ENCODE peak calls at places on chromosomes 4 and X, in seven cellular contexts. One of them, this sample, is unnamed.

GRCh38 chrX:149682956-149683947 is 28.6 kb upstream of the MAGEA11 start:
- DNase-seq in SJSA1: peak
- DNase-seq in dorsolateral prefrontal cortex: no peak
- DNase-seq in adipocyte: no peak
- DNase-seq in right cardiac atrium: no peak
- DNase-seq in Peyer's patch: no peak
- DNase-seq in lower leg skin: no peak
- DNase-seq in this sample: no peak

GRCh38 chr4:41693629-41694028 is 54.9 kb downstream of the PHOX2B start:
- DNase-seq in dorsolateral prefrontal cortex: no peak
- DNase-seq in adipocyte: peak
- DNase-seq in right cardiac atrium: no peak
- DNase-seq in SJSA1: peak
- DNase-seq in Peyer's patch: no peak
- DNase-seq in lower leg skin: no peak
- DNase-seq in this sample: no peak

GRCh38 chr4:53717064-53717549 is 125.8 kb upstream of the LNX1 start:
- DNase-seq in right cardiac atrium: no peak
- DNase-seq in dorsolateral prefrontal cortex: no peak
- DNase-seq in lower leg skin: no peak
- DNase-seq in adipocyte: no peak
- DNase-seq in Peyer's patch: no peak
- DNase-seq in SJSA1: no peak
- DNase-seq in this sample: no peak

GRCh38 chrX:105882581-105883275 is 60.4 kb downstream of the NRK start:
- DNase-seq in SJSA1: no peak
- DNase-seq in dorsolateral prefrontal cortex: no peak
- DNase-seq in Peyer's patch: no peak
- DNase-seq in right cardiac atrium: no peak
- DNase-seq in adipocyte: peak
- DNase-seq in lower leg skin: no peak
- DNase-seq in this sample: no peak

GRCh38 chr4:8525383-8526120 is 54.6 kb upstream of the GPR78 start:
- DNase-seq in dorsolateral prefrontal cortex: no peak
- DNase-seq in lower leg skin: no peak
- DNase-seq in adipocyte: peak
- DNase-seq in right cardiac atrium: no peak
- DNase-seq in SJSA1: peak
- DNase-seq in Peyer's patch: no peak
- DNase-seq in this sample: no peak

GRCh38 chrX:133350751-133351150 is 64.5 kb downstream of the GPC4 start:
- DNase-seq in adipocyte: peak
- DNase-seq in right cardiac atrium: peak
- DNase-seq in Peyer's patch: peak
- DNase-seq in SJSA1: no peak
- DNase-seq in dorsolateral prefrontal cortex: no peak
- DNase-seq in lower leg skin: peak
- DNase-seq in this sample: peak

GRCh38 chr4:186693159-186693815 is 30.4 kb downstream of the FAT1 start:
- DNase-seq in SJSA1: peak
- DNase-seq in lower leg skin: peak
- DNase-seq in Peyer's patch: peak
- DNase-seq in adipocyte: peak
- DNase-seq in dorsolateral prefrontal cortex: no peak
- DNase-seq in right cardiac atrium: peak
- DNase-seq in this sample: peak

GRCh38 chr4:38364383-38364963 is 299.5 kb upstream of the KLF3 start:
- DNase-seq in SJSA1: no peak
- DNase-seq in lower leg skin: no peak
- DNase-seq in dorsolateral prefrontal cortex: no peak
- DNase-seq in Peyer's patch: no peak
- DNase-seq in adipocyte: no peak
- DNase-seq in right cardiac atrium: no peak
- DNase-seq in this sample: no peak

GRCh38 chr4:26533685-26534084 is 43.4 kb upstream of the CCKAR start:
- DNase-seq in Peyer's patch: no peak
- DNase-seq in dorsolateral prefrontal cortex: no peak
- DNase-seq in adipocyte: no peak
- DNase-seq in SJSA1: no peak
- DNase-seq in right cardiac atrium: no peak
- DNase-seq in lower leg skin: no peak
- DNase-seq in this sample: no peak

GRCh38 chrX:1533083-1533482 is 3.9 kb downstream of the P2RY8 start:
- DNase-seq in lower leg skin: no peak
- DNase-seq in SJSA1: no peak
- DNase-seq in Peyer's patch: no peak
- DNase-seq in right cardiac atrium: no peak
- DNase-seq in dorsolateral prefrontal cortex: no peak
- DNase-seq in adipocyte: no peak
- DNase-seq in this sample: no peak

GRCh38 chrX:1537031-1537715 is at the start of gene P2RY8:
- DNase-seq in right cardiac atrium: peak
- DNase-seq in lower leg skin: peak
- DNase-seq in SJSA1: no peak
- DNase-seq in Peyer's patch: peak
- DNase-seq in adipocyte: peak
- DNase-seq in dorsolateral prefrontal cortex: no peak
- DNase-seq in this sample: peak

GRCh38 chrX:1536712-1537030 is 314 bp downstream of the P2RY8 start:
- DNase-seq in adipocyte: no peak
- DNase-seq in right cardiac atrium: no peak
- DNase-seq in dorsolateral prefrontal cortex: no peak
- DNase-seq in SJSA1: no peak
- DNase-seq in Peyer's patch: no peak
- DNase-seq in lower leg skin: no peak
- DNase-seq in this sample: no peak

GRCh38 chrX:1534321-1535168 is 2.4 kb downstream of the P2RY8 start:
- DNase-seq in dorsolateral prefrontal cortex: no peak
- DNase-seq in lower leg skin: peak
- DNase-seq in Peyer's patch: peak
- DNase-seq in right cardiac atrium: no peak
- DNase-seq in adipocyte: no peak
- DNase-seq in SJSA1: no peak
- DNase-seq in this sample: no peak

DNA sequence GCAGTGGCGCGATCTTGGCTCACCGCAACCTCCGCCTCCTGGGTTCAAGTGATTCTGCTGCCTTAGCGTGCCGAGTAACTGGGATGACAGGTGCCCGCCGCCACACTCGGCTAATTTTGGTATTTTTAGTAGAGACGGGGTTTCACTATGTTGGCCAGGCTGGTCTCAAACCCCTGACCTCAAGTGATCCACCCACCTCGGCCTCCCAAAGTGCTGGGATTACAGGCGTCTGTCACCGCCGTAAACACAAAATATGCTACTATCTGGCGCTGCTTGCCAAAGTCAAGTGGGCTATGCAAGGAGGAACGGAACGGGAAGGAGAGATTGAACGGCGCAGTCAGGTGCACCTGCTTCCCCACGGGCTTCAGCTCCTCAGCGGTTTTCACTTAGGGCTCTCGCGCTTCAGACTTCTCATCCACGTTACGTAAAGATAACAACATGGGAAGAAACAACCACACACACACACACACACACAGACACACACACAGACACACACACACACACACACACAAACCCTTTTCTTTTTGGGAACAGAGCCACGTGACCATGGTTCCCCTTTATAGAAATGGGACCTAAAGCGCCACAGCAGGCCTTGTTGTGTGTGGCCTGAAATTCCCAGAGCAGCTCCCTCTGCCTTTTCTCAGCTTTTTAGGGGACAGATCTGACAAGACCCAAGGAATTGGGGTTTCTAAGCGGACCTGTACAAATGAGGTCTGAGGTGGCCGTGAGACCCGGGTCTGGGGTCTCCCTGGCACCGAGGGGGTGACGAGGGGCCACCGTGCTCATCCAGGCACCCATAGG is 1.5 kb downstream of the P2RY8 start:
- DNase-seq in Peyer's patch: peak
- DNase-seq in right cardiac atrium: no peak
- DNase-seq in dorsolateral prefrontal cortex: no peak
- DNase-seq in lower leg skin: peak
- DNase-seq in adipocyte: no peak
- DNase-seq in SJSA1: no peak
- DNase-seq in this sample: no peak
- H3K4me3 ChIP-seq in Peyer's patch: peak
- H3K4me3 ChIP-seq in right cardiac atrium: peak
- H3K4me3 ChIP-seq in dorsolateral prefrontal cortex: no peak
- H3K4me3 ChIP-seq in lower leg skin: no peak
- H3K4me3 ChIP-seq in adipocyte: no peak
- H3K4me3 ChIP-seq in SJSA1: no peak
- H3K4me3 ChIP-seq in this sample: no peak

GRCh38 chr4:23333946-23334878 is 555.6 kb downstream of the PPARGC1A start:
- DNase-seq in dorsolateral prefrontal cortex: no peak
- DNase-seq in adipocyte: no peak
- DNase-seq in SJSA1: peak
- DNase-seq in Peyer's patch: no peak
- DNase-seq in right cardiac atrium: no peak
- DNase-seq in lower leg skin: no peak
- DNase-seq in this sample: no peak
- H3K4me3 ChIP-seq in dorsolateral prefrontal cortex: no peak
- H3K4me3 ChIP-seq in adipocyte: no peak
- H3K4me3 ChIP-seq in SJSA1: no peak
- H3K4me3 ChIP-seq in Peyer's patch: no peak
- H3K4me3 ChIP-seq in right cardiac atrium: no peak
- H3K4me3 ChIP-seq in lower leg skin: no peak
- H3K4me3 ChIP-seq in this sample: no peak

DNA sequence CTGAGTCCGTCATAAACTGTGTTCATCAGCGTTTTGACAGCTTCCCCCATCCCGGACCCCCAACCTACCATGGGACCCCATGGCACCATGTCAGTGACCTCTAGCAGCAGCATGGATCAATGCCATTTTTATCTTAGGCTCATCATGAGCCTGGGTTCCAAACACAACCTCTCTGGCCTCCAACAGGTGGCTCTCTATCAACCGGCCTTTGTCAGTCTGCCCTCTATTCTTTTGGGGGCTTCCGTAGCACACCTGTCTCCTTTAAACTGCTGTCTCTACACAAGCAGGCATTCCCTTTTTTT is 716 bp upstream of the TMEM150C start:
- DNase-seq in SJSA1: no peak
- DNase-seq in Peyer's patch: no peak
- DNase-seq in dorsolateral prefrontal cortex: no peak
- DNase-seq in adipocyte: no peak
- DNase-seq in lower leg skin: no peak
- DNase-seq in right cardiac atrium: no peak
- DNase-seq in this sample: no peak
- H3K4me3 ChIP-seq in SJSA1: no peak
- H3K4me3 ChIP-seq in Peyer's patch: no peak
- H3K4me3 ChIP-seq in dorsolateral prefrontal cortex: peak
- H3K4me3 ChIP-seq in adipocyte: peak
- H3K4me3 ChIP-seq in lower leg skin: no peak
- H3K4me3 ChIP-seq in right cardiac atrium: peak
- H3K4me3 ChIP-seq in this sample: no peak

DNA sequence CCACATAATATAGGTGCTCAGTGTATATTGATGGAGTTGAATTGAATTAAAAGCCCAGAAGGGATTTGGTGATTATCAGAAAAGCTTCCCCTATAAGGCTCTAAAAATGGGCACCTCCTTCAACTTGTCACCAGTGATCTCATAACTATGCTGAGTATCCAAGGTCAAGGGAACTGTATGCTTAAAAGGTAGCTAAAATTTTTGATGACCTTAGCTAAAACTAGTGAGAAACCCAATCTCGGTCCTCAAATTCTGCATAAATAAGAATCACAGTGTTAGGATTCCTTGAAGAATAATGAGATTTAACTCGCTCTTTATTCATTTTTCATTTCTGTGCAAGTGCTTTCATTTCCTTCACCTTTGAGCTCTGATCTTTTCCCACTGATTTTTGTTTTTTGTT is 87.7 kb upstream of the AP1S2 start:
- DNase-seq in Peyer's patch: no peak
- DNase-seq in adipocyte: no peak
- DNase-seq in dorsolateral prefrontal cortex: no peak
- DNase-seq in right cardiac atrium: no peak
- DNase-seq in SJSA1: no peak
- DNase-seq in lower leg skin: no peak
- DNase-seq in this sample: no peak
- H3K4me3 ChIP-seq in Peyer's patch: no peak
- H3K4me3 ChIP-seq in adipocyte: no peak
- H3K4me3 ChIP-seq in dorsolateral prefrontal cortex: no peak
- H3K4me3 ChIP-seq in right cardiac atrium: no peak
- H3K4me3 ChIP-seq in SJSA1: no peak
- H3K4me3 ChIP-seq in lower leg skin: no peak
- H3K4me3 ChIP-seq in this sample: no peak

GRCh38 chr4:12729384-12729783 is 754.8 kb downstream of the RAB28 start:
- DNase-seq in lower leg skin: no peak
- DNase-seq in right cardiac atrium: no peak
- DNase-seq in adipocyte: peak
- DNase-seq in SJSA1: peak
- DNase-seq in Peyer's patch: no peak
- DNase-seq in dorsolateral prefrontal cortex: no peak
- DNase-seq in this sample: no peak

GRCh38 chr4:12724520-12724919 is 759.6 kb downstream of the RAB28 start:
- DNase-seq in dorsolateral prefrontal cortex: no peak
- DNase-seq in lower leg skin: no peak
- DNase-seq in SJSA1: peak
- DNase-seq in right cardiac atrium: no peak
- DNase-seq in Peyer's patch: no peak
- DNase-seq in adipocyte: peak
- DNase-seq in this sample: no peak

DNA sequence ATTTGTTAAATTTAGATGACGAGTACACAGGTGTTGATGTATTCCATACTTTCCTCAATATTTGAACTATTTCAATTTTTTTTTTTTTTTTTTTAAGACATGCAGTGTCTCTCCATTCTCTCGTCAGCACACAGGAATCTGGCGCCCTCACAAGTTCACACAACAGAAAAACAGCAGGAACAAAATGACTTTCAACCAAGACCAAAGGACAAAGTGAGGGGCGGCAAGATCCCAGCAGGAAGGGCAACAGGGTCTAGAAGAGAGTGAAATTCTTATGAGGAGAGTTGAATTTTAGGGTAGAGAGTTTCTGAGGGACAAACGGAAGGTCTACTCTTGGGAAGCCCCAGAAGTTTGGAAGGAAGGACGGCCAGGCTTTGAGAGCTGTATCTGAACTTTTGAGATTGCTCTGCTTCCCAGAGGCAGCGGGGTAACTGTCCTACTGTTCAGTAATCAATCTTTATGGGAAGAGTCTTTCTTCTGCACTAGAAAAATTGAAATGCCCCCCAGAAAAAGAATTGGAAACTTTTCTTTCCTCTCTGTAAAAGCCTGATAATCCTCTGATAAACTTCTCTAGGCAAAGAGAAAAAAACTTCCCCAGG is 760.2 kb downstream of the RAB28 start:
- DNase-seq in SJSA1: no peak
- DNase-seq in right cardiac atrium: peak
- DNase-seq in adipocyte: no peak
- DNase-seq in dorsolateral prefrontal cortex: no peak
- DNase-seq in Peyer's patch: no peak
- DNase-seq in lower leg skin: no peak
- DNase-seq in this sample: no peak
- H3K4me3 ChIP-seq in SJSA1: no peak
- H3K4me3 ChIP-seq in right cardiac atrium: no peak
- H3K4me3 ChIP-seq in adipocyte: peak
- H3K4me3 ChIP-seq in dorsolateral prefrontal cortex: no peak
- H3K4me3 ChIP-seq in Peyer's patch: no peak
- H3K4me3 ChIP-seq in lower leg skin: no peak
- H3K4me3 ChIP-seq in this sample: no peak